ENCODE peak calls at places on chromosomes 2 and 18, in five cellular contexts. D is HCT116, T is GM23248, R is GM23338, W is PC-3. K is an unnamed sample.

GRCh38 chr2:193332938-193333337 is 1138.2 kb upstream of the TMEFF2 start:
- DNase-seq in R (no peak), D (no peak), W (peak; percentile 25), T (no peak), K (no peak)

GRCh38 chr2:55223958-55224760 is 7.9 kb downstream of the CLHC1 start:
- DNase-seq in R (peak; percentile 43), T (no peak), D (no peak), W (no peak), K (no peak)

GRCh38 chr2:187390891-187391290 is 57.2 kb downstream of the CALCRL start:
- DNase-seq in R (no peak), W (peak; percentile 84), T (peak; percentile 89), D (peak; percentile 15), K (peak; percentile 35)

GRCh38 chr18:34222396-34223163 is 2.1 kb downstream of the NOL4 start:
- DNase-seq in D (no peak), T (peak; percentile 29), R (peak; percentile 79), W (peak; percentile 9), K (peak; percentile 32)

GRCh38 chr18:68233043-68233442 is 481.9 kb downstream of the TMX3 start:
- DNase-seq in T (no peak), D (no peak), R (no peak), W (no peak), K (no peak)

GRCh38 chr2:84946204-84947009 is 24.6 kb upstream of the KCMF1 start:
- DNase-seq in W (peak; percentile 98), D (peak; percentile 96), R (no peak), T (peak; percentile 96), K (no peak)

GRCh38 chr2:16277117-16277516 is 336.8 kb downstream of the MYCN start:
- DNase-seq in T (no peak), W (no peak), R (no peak), D (no peak), K (no peak)

GRCh38 chr2:212858496-212858895 is 292.9 kb downstream of the IKZF2 start:
- DNase-seq in D (no peak), T (peak; percentile 7), W (no peak), R (no peak), K (no peak)

GRCh38 chr2:14951569-14952285 is 319.2 kb downstream of the LRATD1 start:
- DNase-seq in W (peak; percentile 76), R (no peak), T (no peak), D (no peak), K (no peak)

GRCh38 chr2:126662623-126663022 is 6.7 kb downstream of the GYPC start:
- DNase-seq in R (no peak), D (no peak), T (no peak), W (no peak), K (no peak)

GRCh38 chr2:80393996-80394395 is 89.4 kb upstream of the LRRTM1 start:
- DNase-seq in W (no peak), T (no peak), R (no peak), D (no peak), K (no peak)

GRCh38 chr2:78260861-78261260 is 738.7 kb upstream of the LRRTM4 start:
- DNase-seq in T (no peak), D (no peak), W (no peak), R (no peak), K (no peak)

GRCh38 chr18:59149007-59149406 is 9.3 kb downstream of the SEC11C start:
- DNase-seq in R (no peak), D (no peak), T (no peak), W (no peak), K (no peak)

GRCh38 chr2:17976871-17977746 is 98.6 kb downstream of the KCNS3 start:
- DNase-seq in D (no peak), R (no peak), W (peak; percentile 63), T (peak; percentile 97), K (no peak)

GRCh38 chr2:236250909-236251579 is 13.2 kb downstream of the ASB18 start:
- DNase-seq in T (no peak), W (no peak), D (no peak), R (no peak), K (no peak)

GRCh38 chr2:133362061-133362476 is 206.2 kb downstream of the NCKAP5 start:
- DNase-seq in D (no peak), R (no peak), T (peak; percentile 71), W (peak; percentile 46), K (no peak)

GRCh38 chr2:191618789-191619185 is 59.1 kb upstream of the NABP1 start:
- DNase-seq in W (no peak), D (no peak), T (no peak), R (no peak), K (no peak)

GRCh38 chr18:57898506-57899124 is 95.5 kb upstream of the ATP8B1 start:
- DNase-seq in D (no peak), T (peak; percentile 87), W (peak; percentile 33), R (no peak), K (no peak)

GRCh38 chr2:113847144-113847543 is 42.7 kb upstream of the ACTR3 start:
- DNase-seq in R (no peak), D (no peak), W (no peak), T (peak; percentile 87), K (no peak)

GRCh38 chr2:239001794-239002193 is 153.9 kb downstream of the TWIST2 start:
- DNase-seq in D (no peak), W (no peak), R (no peak), T (no peak), K (no peak)

GRCh38 chr2:135494917-135495316 is 36.1 kb downstream of the ZRANB3 start:
- DNase-seq in T (no peak), D (no peak), W (no peak), R (no peak), K (no peak)

GRCh38 chr18:22536558-22536957 is 118.8 kb upstream of the CTAGE1 start:
- DNase-seq in W (no peak), R (no peak), T (no peak), D (no peak), K (no peak)

GRCh38 chr18:77013777-77014525 is 118.6 kb downstream of the MBP start:
- DNase-seq in D (no peak), T (no peak), W (no peak), R (no peak), K (no peak)

GRCh38 chr2:44981714-44982108 is 27.5 kb downstream of the SIX2 start:
- DNase-seq in T (peak; percentile 85), R (peak; percentile 92), D (peak; percentile 60), W (peak; percentile 89), K (peak; percentile 61)

GRCh38 chr18:5546660-5547059 is 2.9 kb upstream of the EPB41L3 start:
- DNase-seq in W (peak; percentile 30), R (peak; percentile 80), D (no peak), T (peak; percentile 78), K (no peak)

GRCh38 chr2:216802516-216803265 is 57.2 kb downstream of the TNP1 start:
- DNase-seq in T (no peak), R (no peak), D (no peak), W (no peak), K (no peak)

GRCh38 chr2:75589344-75590105 is 28.8 kb upstream of the EVA1A start:
- DNase-seq in R (no peak), D (no peak), W (no peak), T (peak; percentile 39), K (no peak)

GRCh38 chr2:22056621-22057132 is 932.9 kb downstream of the TDRD15 start:
- DNase-seq in R (no peak), W (no peak), T (no peak), D (no peak), K (no peak)

GRCh38 chr2:11752906-11753305 is 6.5 kb downstream of the LPIN1 start:
- DNase-seq in W (no peak), T (no peak), D (no peak), R (no peak), K (peak; percentile 47)

GRCh38 chr2:165893556-165893955 is 60.0 kb downstream of the TTC21B start:
- DNase-seq in T (no peak), D (no peak), W (no peak), R (no peak), K (no peak)

GRCh38 chr18:50836521-50836957 is 16.7 kb upstream of the MRO start:
- DNase-seq in W (peak; percentile 85), D (no peak), R (no peak), T (peak; percentile 22), K (peak; percentile 38)

GRCh38 chr18:62214790-62215189 is 27.7 kb downstream of the RELCH start:
- DNase-seq in R (no peak), W (no peak), T (no peak), D (no peak), K (no peak)

GRCh38 chr2:215882689-215883088 is 130.7 kb downstream of the MREG start:
- DNase-seq in W (peak; percentile 76), T (peak; percentile 57), R (no peak), D (no peak), K (no peak)

GRCh38 chr18:57434536-57435494 is at the start of gene ONECUT2:
- DNase-seq in T (peak; percentile 97), W (peak; percentile 95), D (peak; percentile 80), R (peak; percentile 98), K (no peak)

DNA sequence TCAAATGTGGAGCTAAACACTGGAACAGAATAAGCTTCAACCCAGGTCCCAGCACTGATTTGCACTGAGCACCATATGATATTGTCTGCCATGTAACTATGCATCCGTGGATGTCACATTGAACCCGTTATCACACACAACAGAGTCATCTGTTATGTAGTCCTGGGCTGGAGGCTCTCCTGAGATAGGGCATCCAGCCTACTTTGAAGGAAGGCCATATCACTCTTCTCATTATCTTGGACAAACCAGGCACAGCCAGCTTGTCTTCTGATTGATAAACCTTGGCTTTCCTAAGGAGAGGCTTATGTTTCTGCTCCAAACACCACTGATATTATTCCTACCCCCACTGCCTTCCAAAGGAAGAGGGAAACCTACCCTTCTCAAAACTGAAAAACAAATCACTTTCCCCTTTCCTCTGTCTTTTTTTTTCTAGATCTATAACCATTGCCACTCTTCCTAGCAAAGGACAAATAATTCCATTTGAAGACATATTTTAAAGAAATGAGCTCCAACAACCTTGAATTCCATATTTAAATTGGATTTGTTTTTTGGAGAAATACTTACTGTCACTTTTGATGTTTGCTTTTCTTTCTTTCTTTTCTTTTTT is 16.4 kb downstream of the RSAD2 start:
- DNase-seq in T (no peak), D (no peak), R (no peak), W (no peak), K (no peak)
- TF ChIP-seq EZH2 in T (no peak), D (no peak), R (no peak), W (no peak), K (no peak)

GRCh38 chr2:149597050-149598013 is 9.8 kb upstream of the MMADHC start:
- DNase-seq in D (peak; percentile 54), T (peak; percentile 92), W (peak; percentile 94), R (peak; percentile 84), K (peak; percentile 81)
- TF ChIP-seq EZH2phosphoT487 in D (no peak), T (peak; percentile 89), W (no peak), R (no peak), K (no peak)

GRCh38 chr18:48994044-48994651 is 43.4 kb upstream of the SMAD7 start:
- DNase-seq in T (peak; percentile 93), R (no peak), W (peak; percentile 63), D (no peak), K (no peak)
- H2AFZ ChIP-seq in T (peak overlapping the region; percentile 34), R (no peak overlapping the region), W (no peak overlapping the region), D (no peak overlapping the region), K (no peak overlapping the region)

DNA sequence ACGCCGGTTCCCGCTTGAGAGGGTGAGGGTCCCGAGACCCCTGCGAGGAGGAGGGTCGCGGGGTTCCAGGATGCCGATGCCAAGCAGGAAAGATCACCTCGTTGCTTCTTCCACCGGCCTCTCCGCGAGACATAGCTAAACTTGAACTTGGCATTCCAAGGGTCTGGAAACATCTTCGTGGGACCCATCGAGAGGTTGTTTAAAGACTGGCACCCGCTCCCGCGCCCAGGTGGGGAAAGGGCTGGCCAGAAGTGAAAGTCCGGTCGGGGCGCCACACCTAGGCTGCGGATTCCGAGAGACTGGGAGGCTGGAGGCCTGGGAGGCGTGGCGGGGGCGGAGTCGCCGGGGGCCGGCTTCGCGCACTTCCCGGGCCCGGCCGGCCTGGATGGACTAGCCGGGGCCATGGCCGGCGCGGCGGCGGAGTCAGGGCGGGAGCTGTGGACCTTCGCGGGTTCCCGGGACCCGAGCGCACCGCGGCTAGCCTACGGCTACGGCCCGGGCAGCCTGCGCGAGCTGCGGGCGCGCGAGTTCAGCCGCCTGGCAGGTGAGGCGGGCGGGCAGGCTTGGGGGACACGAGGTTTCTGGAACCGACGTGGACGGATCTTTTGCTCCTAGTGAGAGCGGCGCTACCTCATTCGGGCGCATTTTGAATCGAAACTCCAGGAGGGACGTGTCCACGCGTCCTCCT is at the start of gene MOCOS:
- DNase-seq in T (peak; percentile 87), D (peak; percentile 29), W (peak; percentile 55), R (peak; percentile 88), K (peak; percentile 44)
- TF ChIP-seq EZH2 in T (no peak), D (no peak), W (no peak), R (no peak), K (no peak)